ENCODE peak calls at places on chromosomes 11 and 22, in nine cellular contexts. Y is breast epithelium, V is A549, E is astrocyte of the spinal cord, O is fibroblast of mammary gland, C is bronchial epithelial cell, F is NB4, R is endothelial cell of umbilical vein, S is prostate gland. D is an unnamed sample.

GRCh38 chr11:73353422-73353821 is 22.8 kb upstream of the RELT start:
- DNase-seq in O (no peak), R (no peak), Y (no peak), V (no peak), C (no peak), S (no peak), E (no peak), F (no peak), D (no peak)

GRCh38 chr11:62603072-62603408 is 1.4 kb upstream of the MTA2 start:
- DNase-seq in E (no peak), V (no peak), C (no peak), Y (no peak), F (no peak), R (no peak), O (no peak), S (no peak), D (no peak)

GRCh38 chr11:120548682-120549209 is 37.2 kb downstream of the GRIK4 start:
- DNase-seq in E (no peak), V (no peak), O (no peak), C (no peak), F (no peak), R (no peak), Y (no peak), S (no peak), D (no peak)

GRCh38 chr11:11789735-11790369 is 51.9 kb upstream of the USP47 start:
- DNase-seq in Y (no peak), S (no peak), O (peak), C (peak), R (peak), E (peak), F (peak), V (peak), D (no peak)

GRCh38 chr22:50032941-50033601 is 20.5 kb upstream of the IL17REL start:
- DNase-seq in F (no peak), Y (no peak), S (no peak), V (no peak), R (no peak), C (no peak), E (no peak), O (no peak), D (no peak)

GRCh38 chr11:112540261-112540660 is 279.6 kb upstream of the PLET1 start:
- DNase-seq in S (no peak), R (no peak), V (no peak), F (no peak), C (no peak), E (no peak), O (no peak), Y (no peak), D (no peak)

GRCh38 chr11:72681226-72682153 is 7.3 kb upstream of the PDE2A start:
- DNase-seq in F (peak), E (no peak), C (peak), S (no peak), O (peak), R (no peak), Y (no peak), V (no peak), D (no peak)

GRCh38 chr22:26464312-26464711 is 19.3 kb downstream of the HPS4 start:
- DNase-seq in C (peak), S (no peak), V (no peak), O (peak), R (peak), F (no peak), Y (no peak), E (no peak), D (no peak)

GRCh38 chr22:37604875-37605274 is 3.8 kb upstream of the GGA1 start:
- DNase-seq in O (no peak), Y (no peak), C (no peak), F (no peak), E (no peak), R (no peak), S (no peak), V (no peak), D (no peak)

GRCh38 chr11:104093426-104094280 is 57.2 kb downstream of the DDI1 start:
- DNase-seq in R (no peak), S (no peak), Y (no peak), V (no peak), C (no peak), F (no peak), E (no peak), O (no peak), D (no peak)

GRCh38 chr11:128354476-128354875 is 232.9 kb downstream of the ETS1 start:
- DNase-seq in R (no peak), C (peak), O (peak), E (no peak), F (no peak), S (no peak), V (no peak), Y (no peak), D (no peak)

GRCh38 chr11:121163658-121164308 is 62.7 kb downstream of the TECTA start:
- DNase-seq in E (no peak), Y (no peak), O (no peak), V (no peak), C (peak), R (no peak), F (no peak), S (no peak), D (no peak)

GRCh38 chr22:37248251-37248650 is 4.2 kb upstream of the RAC2 start:
- DNase-seq in O (no peak), R (no peak), V (no peak), E (no peak), C (no peak), Y (no peak), S (no peak), F (no peak), D (no peak)

GRCh38 chr11:77113382-77114088 is 10.9 kb downstream of the OMP start:
- DNase-seq in Y (no peak), E (peak), C (peak), S (no peak), V (peak), O (peak), R (peak), F (peak), D (no peak)

GRCh38 chr22:50306753-50307749 is at the start of gene PLXNB2:
- DNase-seq in E (peak), Y (peak), F (peak), S (peak), V (peak), C (peak), O (peak), R (peak), D (no peak)

GRCh38 chr11:2472428-2473186 is 27.8 kb downstream of the KCNQ1 start:
- DNase-seq in E (no peak), R (no peak), C (no peak), Y (no peak), F (no peak), V (no peak), O (no peak), S (no peak), D (no peak)

GRCh38 chr11:18203723-18204122 is 31.1 kb downstream of the MRGPRX4 start:
- DNase-seq in O (peak), E (peak), S (no peak), V (peak), R (peak), F (peak), Y (no peak), C (peak), D (no peak)

GRCh38 chr11:118166641-118167040 is 9.8 kb downstream of the SCN2B start:
- DNase-seq in O (no peak), R (no peak), Y (no peak), F (no peak), S (no peak), E (no peak), C (no peak), V (no peak), D (no peak)

GRCh38 chr11:116311141-116311540 is 461.6 kb downstream of the BUD13 start:
- DNase-seq in S (no peak), C (no peak), E (no peak), Y (no peak), V (no peak), R (no peak), O (no peak), F (no peak), D (no peak)

GRCh38 chr11:47586043-47586442 is 435 bp upstream of the FAM180B start:
- DNase-seq in F (no peak), O (no peak), R (no peak), C (no peak), V (no peak), E (no peak), Y (no peak), S (no peak), D (no peak)

GRCh38 chr11:90134420-90135003 is at the start of gene NAALAD2:
- DNase-seq in R (peak), V (peak), F (peak), C (no peak), O (peak), S (peak), Y (no peak), E (peak), D (no peak)

GRCh38 chr22:41094036-41094435 is 1.6 kb downstream of the EP300 start:
- DNase-seq in S (no peak), F (peak), O (peak), V (peak), R (peak), Y (no peak), E (peak), C (peak), D (no peak)

GRCh38 chr22:40263191-40263590 is 83.1 kb upstream of the ADSL start:
- DNase-seq in Y (no peak), F (peak), S (no peak), O (no peak), E (no peak), C (no peak), R (peak), V (no peak), D (no peak)

GRCh38 chr11:78268516-78269410 is 80.0 kb downstream of the USP35 start:
- DNase-seq in R (peak), E (peak), F (no peak), O (peak), V (no peak), Y (no peak), S (no peak), C (no peak), D (no peak)

GRCh38 chr11:77602385-77603105 is 12.8 kb downstream of the AQP11 start:
- DNase-seq in O (peak), R (peak), C (peak), E (peak), F (no peak), S (no peak), Y (no peak), V (peak), D (peak)

GRCh38 chr22:28911777-28912669 is 28.7 kb downstream of the ZNRF3 start:
- DNase-seq in R (no peak), V (peak), S (peak), Y (no peak), O (peak), E (no peak), F (no peak), C (no peak), D (no peak)

GRCh38 chr11:58845342-58845741 is 838 bp upstream of the GLYATL2 start:
- DNase-seq in C (no peak), V (no peak), O (no peak), R (no peak), F (no peak), S (no peak), E (no peak), Y (no peak), D (no peak)

GRCh38 chr22:44580176-44580575 is 82.1 kb upstream of the RTL6 start:
- DNase-seq in Y (no peak), R (no peak), V (no peak), E (no peak), O (no peak), S (no peak), C (no peak), F (no peak), D (no peak)

GRCh38 chr22:37355174-37355573 is 72.1 kb downstream of the ELFN2 start:
- DNase-seq in C (no peak), Y (no peak), F (no peak), O (no peak), R (no peak), V (no peak), S (no peak), E (no peak), D (no peak)

GRCh38 chr11:13110929-13111812 is 102.1 kb downstream of the RASSF10 start:
- DNase-seq in S (no peak), V (peak), F (no peak), E (peak), C (peak), R (peak), Y (no peak), O (peak), D (peak)

GRCh38 chr11:71191201-71191600 is 61.2 kb downstream of the SHANK2 start:
- DNase-seq in O (no peak), Y (no peak), V (no peak), R (no peak), F (no peak), C (no peak), S (no peak), E (no peak), D (no peak)

GRCh38 chr11:123307276-123307675 is 112.2 kb upstream of the CLMP start:
- DNase-seq in V (no peak), O (no peak), F (no peak), E (no peak), Y (no peak), S (no peak), C (no peak), R (no peak), D (no peak)

GRCh38 chr11:44578279-44578678 is 12.8 kb downstream of the CD82 start:
- DNase-seq in R (no peak), C (no peak), Y (no peak), F (peak), E (no peak), V (no peak), S (no peak), O (no peak), D (no peak)

GRCh38 chr22:50506611-50507420 is 686 bp downstream of the LMF2 start:
- DNase-seq in V (no peak), F (peak), C (peak), S (no peak), R (no peak), E (no peak), Y (peak), O (no peak), D (no peak)

GRCh38 chr22:20610243-20610686 is 102.9 kb downstream of the MED15 start:
- DNase-seq in C (peak), O (peak), Y (no peak), E (no peak), R (no peak), V (no peak), S (no peak), F (no peak), D (no peak)

GRCh38 chr22:50684501-50684900 is 11.9 kb downstream of the SHANK3 start:
- DNase-seq in R (no peak), Y (no peak), E (no peak), C (no peak), V (no peak), S (no peak), F (no peak), O (no peak), D (no peak)

GRCh38 chr11:114262681-114263509 is 33.3 kb upstream of the NNMT start:
- DNase-seq in V (peak), Y (no peak), S (no peak), O (peak), F (peak), E (peak), C (peak), R (peak), D (no peak)

GRCh38 chr22:37211075-37211852 is 1.0 kb downstream of the SSTR3 start:
- DNase-seq in C (no peak), E (no peak), S (no peak), Y (no peak), V (no peak), O (no peak), F (no peak), R (no peak), D (no peak)

GRCh38 chr11:134742956-134743808 is 331.1 kb upstream of the B3GAT1 start:
- DNase-seq in V (no peak), C (no peak), S (no peak), R (peak), F (no peak), E (no peak), O (no peak), Y (no peak), D (no peak)

GRCh38 chr11:86571273-86571948 is 101.0 kb downstream of the ME3 start:
- DNase-seq in O (no peak), R (peak), S (no peak), Y (no peak), C (no peak), F (peak), E (no peak), V (peak), D (no peak)
- TF ChIP-seq CTCF in O (peak), R (peak), S (no peak), Y (no peak), C (no peak), F (peak), E (peak), V (peak), D (peak)

GRCh38 chr11:64292458-64293254 is 1.6 kb downstream of the KCNK4 start:
- DNase-seq in R (no peak), F (no peak), C (no peak), Y (no peak), O (no peak), E (no peak), V (no peak), S (no peak), D (no peak)
- H3K4me3 ChIP-seq in R (no peak), F (no peak), C (peak), Y (peak), O (no peak), E (no peak), V (no peak), S (no peak), D (no peak)

DNA sequence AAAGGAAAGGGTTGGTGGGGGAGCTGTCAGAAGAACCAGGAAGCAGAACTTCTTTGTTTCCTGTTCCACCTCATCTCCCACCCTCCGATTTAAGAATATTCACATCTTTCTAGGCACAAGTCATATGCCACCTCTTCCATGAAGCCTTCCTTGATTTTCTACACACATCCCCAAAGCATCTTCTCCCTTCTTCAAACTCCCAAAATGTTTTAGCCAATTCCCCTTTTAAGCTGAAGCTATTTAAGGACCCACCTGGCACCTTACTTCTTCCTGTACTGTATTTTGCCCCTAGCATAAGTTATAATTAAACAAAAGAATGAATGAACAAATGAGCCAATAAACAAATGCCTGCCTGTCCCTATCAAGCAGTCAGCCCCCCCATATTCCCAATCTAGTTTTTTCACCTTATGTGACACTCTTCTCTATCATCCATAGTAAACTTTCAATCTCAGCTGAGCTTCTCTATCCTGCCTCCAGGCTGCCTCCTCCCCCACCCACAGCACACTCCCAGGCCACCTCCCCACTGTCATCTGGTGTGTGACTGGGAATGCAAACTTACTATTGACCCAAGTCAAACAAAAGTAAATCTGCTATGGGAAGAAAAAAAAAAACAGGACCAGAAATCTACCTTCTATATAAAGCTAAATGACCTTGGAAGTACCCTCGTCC is 3.9 kb downstream of the TNKS1BP1 start:
- DNase-seq in S (peak), R (no peak), C (no peak), F (no peak), E (no peak), O (no peak), Y (no peak), V (no peak), D (no peak)
- TF ChIP-seq CTCF in S (no peak), R (no peak), C (no peak), F (no peak), E (no peak), O (no peak), Y (no peak), V (no peak), D (no peak)

GRCh38 chr11:65444314-65445051 is 21.9 kb downstream of the NEAT1 start:
- DNase-seq in E (peak), S (peak), O (peak), F (no peak), Y (no peak), V (no peak), C (peak), R (peak), D (no peak)

GRCh38 chr11:65445101-65445603 is 22.6 kb downstream of the NEAT1 start:
- DNase-seq in F (no peak), C (peak), V (no peak), O (peak), R (peak), Y (no peak), S (no peak), E (peak), D (no peak)

GRCh38 chr11:65440831-65441499 is 18.4 kb downstream of the NEAT1 start:
- DNase-seq in V (peak), S (peak), O (peak), E (peak), R (peak), F (no peak), C (peak), Y (peak), D (no peak)

GRCh38 chr11:65445604-65446445 is 23.2 kb downstream of the NEAT1 start:
- DNase-seq in C (peak), O (peak), Y (no peak), V (no peak), S (no peak), F (peak), E (peak), R (peak), D (no peak)

DNA sequence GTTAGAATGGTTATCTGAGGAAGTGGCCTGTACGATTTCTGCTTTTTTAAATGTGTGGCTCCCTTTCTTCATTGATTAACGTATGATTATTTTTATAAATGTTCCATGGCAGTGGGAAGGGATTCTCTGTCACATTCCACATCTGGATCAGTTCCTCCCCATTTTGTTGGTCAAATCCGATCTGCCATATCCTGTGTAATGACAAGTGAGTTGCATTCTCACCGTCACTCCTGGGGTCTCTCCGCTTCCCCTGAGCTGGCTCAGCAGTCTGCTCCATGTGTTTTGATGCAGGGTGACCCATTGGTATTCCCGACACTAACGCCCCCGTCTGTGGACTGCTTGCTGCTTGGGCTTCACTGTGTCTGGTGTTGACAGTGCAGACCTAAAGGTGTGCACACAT is 20.4 kb downstream of the NEAT1 start:
- DNase-seq in O (peak), R (peak), V (peak), E (peak), F (no peak), Y (no peak), S (peak), C (peak), D (no peak)
- H3K4me3 ChIP-seq in O (no peak), R (no peak), V (no peak), E (no peak), F (no peak), Y (peak), S (no peak), C (no peak), D (no peak)

DNA sequence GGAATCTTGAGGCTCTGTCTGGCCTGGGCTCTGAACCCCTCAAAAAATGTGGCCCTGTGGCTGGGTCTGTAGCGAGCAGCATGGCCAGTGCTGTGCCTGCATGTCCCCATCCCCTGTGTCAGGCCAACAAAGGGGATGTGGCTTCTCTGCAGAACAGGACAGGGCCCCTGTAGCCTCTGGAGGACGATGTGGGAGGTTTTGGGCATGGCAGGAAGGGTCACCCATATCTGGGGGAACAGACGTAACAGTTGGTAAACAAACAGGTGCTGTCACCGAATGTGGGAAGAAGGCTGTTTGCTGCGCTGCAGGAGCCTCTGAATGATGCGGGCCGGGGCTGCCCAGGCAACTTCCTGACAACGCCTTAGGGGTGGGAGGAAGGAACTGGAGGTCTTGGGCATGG is 35.0 kb downstream of the LRP5 start:
- DNase-seq in Y (no peak), R (no peak), V (no peak), S (no peak), F (no peak), C (no peak), E (no peak), O (no peak), D (no peak)
- TF ChIP-seq CTCF in Y (no peak), R (no peak), V (no peak), S (no peak), F (no peak), C (no peak), E (no peak), O (no peak), D (no peak)

DNA sequence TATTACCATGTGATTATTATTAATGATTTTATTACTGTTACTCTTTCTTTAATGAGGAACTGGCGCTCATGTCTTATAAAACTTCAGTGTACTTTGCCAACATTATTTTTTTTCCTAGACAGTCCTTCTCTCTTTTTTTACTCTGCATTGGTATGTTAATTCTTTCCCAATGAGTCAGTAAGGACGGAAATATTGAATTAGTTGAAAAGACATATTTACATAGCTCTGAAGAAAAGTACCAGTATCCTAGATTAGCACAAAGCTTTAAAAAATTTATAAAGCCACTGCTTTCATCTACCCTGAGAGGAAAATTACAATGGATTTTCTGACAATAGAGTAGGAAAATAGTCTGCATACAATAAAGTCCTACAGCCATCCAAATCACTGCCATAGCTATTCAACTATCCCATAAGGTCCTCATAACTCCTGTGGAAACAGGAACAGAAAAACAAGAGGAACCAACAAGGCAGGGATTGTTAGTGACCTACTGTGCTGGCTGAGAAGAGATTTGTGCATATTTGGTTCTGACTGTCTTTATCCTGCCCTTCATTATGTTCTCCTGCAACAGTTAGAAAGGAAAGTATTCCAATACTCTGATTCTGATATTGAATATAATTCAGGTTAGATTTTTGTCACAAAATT is 314.4 kb downstream of the AASDHPPT start:
- DNase-seq in F (no peak), Y (no peak), O (peak), S (no peak), C (peak), E (peak), V (no peak), R (peak), D (no peak)
- H3K4me3 ChIP-seq in F (no peak), Y (no peak), O (no peak), S (no peak), C (no peak), E (no peak), V (no peak), R (no peak), D (no peak)

D was measured in epithelial cell of proximal tubule.